ENCODE peak calls at places on chromosomes 12 and 14, in four cellular contexts. A is WTC11, Q is A549, K is K562. U is an unnamed sample.
A peak's percentile ranks its signal among the peaks of the same experiment; 100 is the strongest.

GRCh38 chr12:127044841-127045240 is 1222.1 kb upstream of the TMEM132C start:
- DNase-seq in A (no peak), Q (no peak), K (no peak), U (no peak)

GRCh38 chr12:78863482-78864427 is 819 bp upstream of the SYT1 start:
- DNase-seq in A (peak; percentile 81), Q (peak; percentile 72), K (no peak), U (no peak)

GRCh38 chr12:116266220-116266619 is 11.3 kb downstream of the MED13L start:
- DNase-seq in A (no peak), Q (peak; percentile 29), K (no peak), U (no peak)

GRCh38 chr14:105275267-105275946 is 25.4 kb downstream of the BRF1 start:
- DNase-seq in A (no peak), Q (no peak), K (no peak), U (no peak)

GRCh38 chr12:25553083-25553482 is at the start of gene LMNTD1:
- DNase-seq in A (no peak), Q (no peak), K (no peak), U (no peak)

GRCh38 chr12:47868041-47868440 is 36.8 kb downstream of the VDR start:
- DNase-seq in A (no peak), Q (no peak), K (no peak), U (no peak)

GRCh38 chr14:51228890-51229289 is 11.2 kb upstream of the TMX1 start:
- DNase-seq in A (no peak), Q (no peak), K (no peak), U (no peak)

GRCh38 chr12:90298289-90298948 is 589.8 kb upstream of the ATP2B1 start:
- DNase-seq in A (no peak), Q (no peak), K (no peak), U (no peak)

GRCh38 chr14:93970589-93970966 is 5.8 kb downstream of the ASB2 start:
- DNase-seq in A (no peak), Q (peak; percentile 31), K (no peak), U (peak; percentile 52)

GRCh38 chr12:57734586-57734985 is 4.0 kb downstream of the AGAP2 start:
- DNase-seq in A (no peak), Q (no peak), K (no peak), U (no peak)

GRCh38 chr14:96823652-96824051 is 26.5 kb downstream of the VRK1 start:
- DNase-seq in A (no peak), Q (no peak), K (no peak), U (no peak)

GRCh38 chr12:15596174-15596573 is 193.0 kb downstream of the EPS8 start:
- DNase-seq in A (no peak), Q (no peak), K (no peak), U (no peak)

GRCh38 chr12:64098709-64099354 is 123.3 kb downstream of the KICS2 start:
- DNase-seq in A (no peak), Q (no peak), K (no peak), U (no peak)

GRCh38 chr14:90381999-90382451 is 14.8 kb upstream of the CALM1 start:
- DNase-seq in A (peak; percentile 36), Q (no peak), K (peak; percentile 32), U (peak; percentile 55)

GRCh38 chr12:59861635-59862034 is 265.8 kb downstream of the SLC16A7 start:
- DNase-seq in A (no peak), Q (no peak), K (no peak), U (no peak)

DNA sequence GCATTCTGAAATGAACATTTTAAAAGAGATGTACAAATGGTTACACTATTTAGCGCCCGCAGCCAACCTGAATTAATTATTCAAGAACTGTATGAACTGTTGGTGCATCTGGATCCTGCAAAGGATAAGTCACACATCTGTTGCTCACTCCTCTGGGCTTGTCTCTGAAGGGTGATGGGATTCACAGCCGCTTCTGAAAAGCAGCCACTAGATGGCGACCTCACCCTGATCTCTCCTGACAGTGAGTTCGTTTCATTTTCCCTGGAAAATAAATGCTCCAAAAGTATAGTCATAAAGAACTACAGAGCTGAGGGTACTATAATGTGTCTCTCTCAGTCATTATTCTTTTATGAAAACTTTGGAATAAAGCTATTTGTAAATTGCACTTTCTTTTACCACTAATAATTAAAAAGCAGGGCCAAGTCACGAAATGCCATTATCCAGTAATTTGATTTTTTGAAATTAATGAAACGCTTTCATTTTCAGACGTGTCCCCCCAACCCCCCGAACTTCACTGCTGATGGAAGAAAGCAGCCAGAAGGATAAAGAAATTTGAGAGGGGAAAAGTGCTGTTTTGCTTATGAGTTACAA is 789.6 kb downstream of the NRXN3 start:
- DNase-seq in A (peak; percentile 73), Q (peak; percentile 58), K (peak; percentile 28), U (peak; percentile 49)
- TF ChIP-seq HMGXB4 in A (no peak), Q (no peak), K (no peak), U (no peak)

DNA sequence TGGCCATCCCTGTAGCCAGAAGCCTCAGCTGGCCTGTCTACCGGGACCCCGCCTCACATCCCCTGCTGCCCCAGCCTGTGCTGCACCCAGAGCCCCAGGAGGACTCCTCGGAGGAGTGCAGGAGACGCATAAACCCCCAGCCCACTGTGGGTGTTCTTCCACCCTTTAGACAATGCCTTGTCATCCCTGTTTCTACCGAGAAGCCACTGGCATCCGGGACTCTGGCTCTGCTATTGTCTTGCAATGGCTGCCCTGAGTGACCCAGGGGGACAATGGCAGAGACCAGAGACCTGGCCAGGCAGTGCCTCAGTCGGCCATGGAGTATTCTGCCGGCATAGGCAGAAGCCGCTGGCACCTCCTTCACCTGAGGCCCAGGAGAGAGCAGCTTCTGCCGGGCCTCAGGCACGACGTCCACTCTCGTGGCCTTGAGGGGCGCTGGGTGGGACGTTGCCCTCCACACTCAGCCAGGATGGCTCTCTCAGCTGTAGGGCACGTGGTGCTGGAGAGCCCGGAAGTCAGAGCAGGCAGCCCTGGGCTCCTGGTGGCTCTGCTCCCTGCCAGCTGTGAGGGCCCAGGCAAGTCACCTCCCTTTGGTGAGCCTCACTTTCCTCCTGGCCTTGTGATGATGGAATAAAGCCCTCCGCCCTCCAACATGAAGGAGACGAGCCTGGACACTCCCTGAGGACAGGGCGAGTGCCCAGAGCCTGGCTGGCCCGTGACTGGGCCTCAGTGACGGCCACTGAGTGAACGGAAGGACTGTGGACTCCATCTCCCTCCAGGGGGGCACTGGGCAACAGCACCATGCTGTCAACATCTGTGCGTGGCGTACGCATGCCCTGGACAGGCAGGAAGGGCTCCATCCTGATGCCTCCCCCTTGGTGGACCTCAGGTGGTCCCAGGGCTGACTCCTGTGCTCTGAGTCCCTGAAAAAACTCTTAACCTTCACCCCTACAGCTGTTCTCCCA is 41.0 kb downstream of the TRAFD1 start:
- DNase-seq in A (no peak), Q (no peak), K (no peak), U (no peak)
- TF ChIP-seq HMGXB4 in A (no peak), Q (no peak), K (no peak), U (no peak)

GRCh38 chr12:107118624-107119023 is 25.3 kb upstream of the CRY1 start:
- DNase-seq in A (no peak), Q (no peak), K (no peak), U (no peak)
- TF ChIP-seq HMGXB4 in A (no peak), Q (no peak), K (no peak), U (no peak)

GRCh38 chr14:59371762-59372161 is 93.4 kb downstream of the GPR135 start:
- DNase-seq in A (no peak), Q (no peak), K (no peak), U (no peak)

GRCh38 chr14:59376691-59377090 is 88.5 kb downstream of the GPR135 start:
- DNase-seq in A (no peak), Q (no peak), K (no peak), U (no peak)

GRCh38 chr14:59377991-59378720 is 87.0 kb downstream of the GPR135 start:
- DNase-seq in A (no peak), Q (no peak), K (no peak), U (no peak)

GRCh38 chr14:59374048-59374447 is 91.1 kb downstream of the GPR135 start:
- DNase-seq in A (no peak), Q (no peak), K (no peak), U (peak; percentile 72)

DNA sequence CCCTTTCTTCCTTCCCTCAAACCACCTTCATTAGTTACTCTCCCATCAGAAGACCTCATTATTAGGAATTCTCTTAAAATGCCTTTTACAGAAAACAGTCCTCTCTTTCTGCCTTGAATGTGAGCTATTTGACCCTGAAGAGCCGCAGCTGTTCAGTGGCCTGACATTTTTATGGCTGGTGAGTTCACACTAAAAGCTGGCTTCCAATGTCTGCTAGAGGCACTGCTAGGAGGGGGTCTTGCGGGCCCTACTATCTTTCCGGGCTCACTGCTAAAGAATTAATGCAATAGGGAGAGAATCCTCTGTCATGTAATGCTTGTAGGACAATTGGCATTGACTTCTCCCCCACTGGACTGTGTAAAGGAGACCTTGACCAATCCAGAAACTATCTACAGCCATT is 87.7 kb downstream of the GPR135 start:
- DNase-seq in A (no peak), Q (no peak), K (no peak), U (no peak)
- TF ChIP-seq HMGXB4 in A (no peak), Q (no peak), K (no peak), U (no peak)

GRCh38 chr12:65152012-65152411 is 17.4 kb upstream of the LEMD3 start:
- DNase-seq in A (no peak), Q (no peak), K (no peak), U (peak; percentile 2)
- TF ChIP-seq HMGXB4 in A (no peak), Q (no peak), K (no peak), U (no peak)